ENCODE peak calls at places on chromosomes 3 and 15, in six cellular contexts. C is heart right ventricle; W is naive thymus-derived CD8-positive, alpha-beta T cell; F is gastroesophageal sphincter; B is activated T-cell treated with anti-CD3 and anti-CD28 coated beads, Interleukin-2, amount 50 U/mL, for 72 hours; Q is stimulated activated effector memory CD8-positive, alpha-beta T cell treated with anti-CD3 and anti-CD28 coated beads, Interleukin-12 subunit alpha, Interleukin-12 subunit beta, amount 100 ng/mL, for 72 hours. D is an unnamed sample.

GRCh38 chr15:100095896-100096600 is 245.7 kb downstream of the ADAMTS17 start:
- ATAC-seq in C (no peak), B (no peak), F (no peak), Q (no peak), W (no peak), D (no peak)

GRCh38 chr3:30751610-30752299 is 142.7 kb downstream of the GADL1 start:
- ATAC-seq in B (peak; percentile 81), F (no peak), C (no peak), Q (peak; percentile 77), W (peak; percentile 83), D (peak; percentile 61)

GRCh38 chr3:128459451-128459820 is 7.3 kb downstream of the DNAJB8 start:
- ATAC-seq in W (no peak), F (no peak), B (no peak), Q (no peak), C (no peak), D (no peak)

GRCh38 chr3:197963019-197963637 is 3.1 kb downstream of the LMLN start:
- ATAC-seq in C (no peak), Q (no peak), B (no peak), W (no peak), F (no peak), D (no peak)

GRCh38 chr3:13047296-13048165 is 25.7 kb downstream of the IQSEC1 start:
- ATAC-seq in B (no peak), F (no peak), C (no peak), W (no peak), Q (no peak), D (no peak)

GRCh38 chr15:63234479-63234878 is 42.9 kb upstream of the APH1B start:
- ATAC-seq in C (peak; percentile 76), F (peak; percentile 68), Q (peak; percentile 26), W (no peak), B (no peak), D (no peak)

GRCh38 chr3:71045917-71046282 is 537.6 kb downstream of the FOXP1 start:
- ATAC-seq in C (no peak), W (no peak), F (no peak), B (peak; percentile 60), Q (peak; percentile 42), D (peak; percentile 31)

GRCh38 chr15:60009581-60010379 is 5.7 kb downstream of the FOXB1 start:
- ATAC-seq in Q (no peak), B (no peak), F (no peak), W (no peak), C (no peak), D (no peak)

GRCh38 chr3:49998326-49998725 is 58.4 kb downstream of the RBM6 start:
- ATAC-seq in W (no peak), B (peak; percentile 26), F (no peak), C (no peak), Q (no peak), D (peak; percentile 67)

GRCh38 chr3:151384741-151385174 is at the start of gene P2RY12:
- ATAC-seq in B (no peak), Q (no peak), C (peak; percentile 23), F (no peak), W (no peak), D (no peak)

GRCh38 chr3:23811117-23811487 is 5.3 kb downstream of the UBE2E1 start:
- ATAC-seq in C (no peak), F (no peak), W (no peak), Q (no peak), B (no peak), D (peak; percentile 28)

GRCh38 chr3:25618043-25618442 is 46.7 kb downstream of the TOP2B start:
- ATAC-seq in F (no peak), C (no peak), B (no peak), Q (peak; percentile 37), W (no peak), D (peak; percentile 59)

GRCh38 chr3:102205647-102206046 is 229.2 kb upstream of the ZPLD1 start:
- ATAC-seq in F (no peak), Q (no peak), C (no peak), W (no peak), B (no peak), D (no peak)

GRCh38 chr3:82353281-82354171 is 592.1 kb upstream of the GBE1 start:
- ATAC-seq in W (no peak), B (no peak), C (no peak), F (no peak), Q (no peak), D (no peak)

GRCh38 chr15:60118564-60119080 is 114.5 kb downstream of the FOXB1 start:
- ATAC-seq in B (no peak), C (no peak), W (no peak), Q (no peak), F (no peak), D (no peak)

D was measured in activated T-helper 17 cell treated with anti-CD3 and anti-CD28 coated beads, Interleukin-2, amount 50 U/mL, for 72 hours.